ENCODE peak calls at places on chromosomes 16 and 17, in nine cellular contexts. One of them, this sample, is unnamed.

GRCh38 chr16:4800290-4801041 is 2.0 kb downstream of the ROGDI start:
- DNase-seq in esophagus muscularis mucosa: no peak
- DNase-seq in ovary: peak
- DNase-seq in heart left ventricle: peak
- DNase-seq in endothelial cell of umbilical vein: no peak
- DNase-seq in A549: no peak
- DNase-seq in spleen: peak
- DNase-seq in thyroid gland: peak
- DNase-seq in adrenal gland: peak
- DNase-seq in this sample: no peak

GRCh38 chr17:59545942-59546341 is 19.5 kb upstream of the DHX40 start:
- DNase-seq in esophagus muscularis mucosa: no peak
- DNase-seq in ovary: no peak
- DNase-seq in heart left ventricle: no peak
- DNase-seq in endothelial cell of umbilical vein: no peak
- DNase-seq in A549: no peak
- DNase-seq in spleen: no peak
- DNase-seq in thyroid gland: no peak
- DNase-seq in adrenal gland: no peak
- DNase-seq in this sample: no peak

GRCh38 chr16:85422374-85423185 is 190.5 kb upstream of the GSE1 start:
- DNase-seq in esophagus muscularis mucosa: no peak
- DNase-seq in ovary: peak
- DNase-seq in heart left ventricle: peak
- DNase-seq in endothelial cell of umbilical vein: no peak
- DNase-seq in A549: no peak
- DNase-seq in spleen: peak
- DNase-seq in thyroid gland: peak
- DNase-seq in adrenal gland: no peak
- DNase-seq in this sample: no peak

GRCh38 chr17:56870163-56870651 is 36.3 kb downstream of the DGKE start:
- DNase-seq in esophagus muscularis mucosa: no peak
- DNase-seq in ovary: no peak
- DNase-seq in heart left ventricle: no peak
- DNase-seq in endothelial cell of umbilical vein: no peak
- DNase-seq in A549: no peak
- DNase-seq in spleen: no peak
- DNase-seq in thyroid gland: no peak
- DNase-seq in adrenal gland: no peak
- DNase-seq in this sample: no peak

GRCh38 chr17:42325026-42325425 is 36.7 kb downstream of the STAT5A start:
- DNase-seq in esophagus muscularis mucosa: no peak
- DNase-seq in ovary: no peak
- DNase-seq in heart left ventricle: peak
- DNase-seq in endothelial cell of umbilical vein: peak
- DNase-seq in A549: peak
- DNase-seq in spleen: no peak
- DNase-seq in thyroid gland: peak
- DNase-seq in adrenal gland: peak
- DNase-seq in this sample: peak

GRCh38 chr16:4327782-4328579 is 12.1 kb downstream of the GLIS2 start:
- DNase-seq in esophagus muscularis mucosa: peak
- DNase-seq in ovary: peak
- DNase-seq in heart left ventricle: peak
- DNase-seq in endothelial cell of umbilical vein: peak
- DNase-seq in A549: no peak
- DNase-seq in spleen: peak
- DNase-seq in thyroid gland: peak
- DNase-seq in adrenal gland: peak
- DNase-seq in this sample: peak

GRCh38 chr16:3029499-3030127 is 5.8 kb downstream of the THOC6 start:
- DNase-seq in esophagus muscularis mucosa: no peak
- DNase-seq in ovary: no peak
- DNase-seq in heart left ventricle: no peak
- DNase-seq in endothelial cell of umbilical vein: no peak
- DNase-seq in A549: no peak
- DNase-seq in spleen: peak
- DNase-seq in thyroid gland: no peak
- DNase-seq in adrenal gland: no peak
- DNase-seq in this sample: no peak

GRCh38 chr17:63702223-63702577 is 2.3 kb upstream of the LIMD2 start:
- DNase-seq in esophagus muscularis mucosa: no peak
- DNase-seq in ovary: no peak
- DNase-seq in heart left ventricle: no peak
- DNase-seq in endothelial cell of umbilical vein: no peak
- DNase-seq in A549: no peak
- DNase-seq in spleen: peak
- DNase-seq in thyroid gland: no peak
- DNase-seq in adrenal gland: no peak
- DNase-seq in this sample: no peak

GRCh38 chr17:77716289-77716929 is 242.1 kb upstream of the TNRC6C start:
- DNase-seq in esophagus muscularis mucosa: no peak
- DNase-seq in ovary: no peak
- DNase-seq in heart left ventricle: no peak
- DNase-seq in endothelial cell of umbilical vein: no peak
- DNase-seq in A549: no peak
- DNase-seq in spleen: no peak
- DNase-seq in thyroid gland: no peak
- DNase-seq in adrenal gland: no peak
- DNase-seq in this sample: no peak

GRCh38 chr17:12365805-12366204 is 299.9 kb upstream of the MYOCD start:
- DNase-seq in esophagus muscularis mucosa: peak
- DNase-seq in ovary: no peak
- DNase-seq in heart left ventricle: peak
- DNase-seq in endothelial cell of umbilical vein: no peak
- DNase-seq in A549: no peak
- DNase-seq in spleen: no peak
- DNase-seq in thyroid gland: no peak
- DNase-seq in adrenal gland: no peak
- DNase-seq in this sample: no peak

GRCh38 chr16:24713379-24713778 is 16.1 kb upstream of the TNRC6A start:
- DNase-seq in esophagus muscularis mucosa: no peak
- DNase-seq in ovary: no peak
- DNase-seq in heart left ventricle: no peak
- DNase-seq in endothelial cell of umbilical vein: no peak
- DNase-seq in A549: no peak
- DNase-seq in spleen: no peak
- DNase-seq in thyroid gland: no peak
- DNase-seq in adrenal gland: no peak
- DNase-seq in this sample: no peak

GRCh38 chr17:38510424-38511125 is 82.3 kb downstream of the ARHGAP23 start:
- DNase-seq in esophagus muscularis mucosa: no peak
- DNase-seq in ovary: peak
- DNase-seq in heart left ventricle: no peak
- DNase-seq in endothelial cell of umbilical vein: no peak
- DNase-seq in A549: no peak
- DNase-seq in spleen: no peak
- DNase-seq in thyroid gland: peak
- DNase-seq in adrenal gland: peak
- DNase-seq in this sample: no peak

GRCh38 chr17:8799001-8799850 is at the start of gene MFSD6L:
- DNase-seq in esophagus muscularis mucosa: no peak
- DNase-seq in ovary: no peak
- DNase-seq in heart left ventricle: no peak
- DNase-seq in endothelial cell of umbilical vein: no peak
- DNase-seq in A549: no peak
- DNase-seq in spleen: peak
- DNase-seq in thyroid gland: peak
- DNase-seq in adrenal gland: no peak
- DNase-seq in this sample: no peak

GRCh38 chr17:81285179-81285878 is 9.8 kb downstream of the SLC38A10 start:
- DNase-seq in esophagus muscularis mucosa: peak
- DNase-seq in ovary: peak
- DNase-seq in heart left ventricle: peak
- DNase-seq in endothelial cell of umbilical vein: peak
- DNase-seq in A549: no peak
- DNase-seq in spleen: peak
- DNase-seq in thyroid gland: peak
- DNase-seq in adrenal gland: peak
- DNase-seq in this sample: peak

GRCh38 chr17:5587431-5588032 is 3.2 kb upstream of the NLRP1 start:
- DNase-seq in esophagus muscularis mucosa: peak
- DNase-seq in ovary: no peak
- DNase-seq in heart left ventricle: no peak
- DNase-seq in endothelial cell of umbilical vein: peak
- DNase-seq in A549: peak
- DNase-seq in spleen: no peak
- DNase-seq in thyroid gland: peak
- DNase-seq in adrenal gland: peak
- DNase-seq in this sample: no peak

GRCh38 chr16:558298-559020 is 1.7 kb upstream of the PRR35 start:
- DNase-seq in esophagus muscularis mucosa: no peak
- DNase-seq in ovary: peak
- DNase-seq in heart left ventricle: no peak
- DNase-seq in endothelial cell of umbilical vein: no peak
- DNase-seq in A549: no peak
- DNase-seq in spleen: no peak
- DNase-seq in thyroid gland: peak
- DNase-seq in adrenal gland: no peak
- DNase-seq in this sample: no peak

GRCh38 chr16:50924759-50925545 is 183.1 kb downstream of the CYLD start:
- DNase-seq in esophagus muscularis mucosa: no peak
- DNase-seq in ovary: no peak
- DNase-seq in heart left ventricle: no peak
- DNase-seq in endothelial cell of umbilical vein: no peak
- DNase-seq in A549: no peak
- DNase-seq in spleen: no peak
- DNase-seq in thyroid gland: no peak
- DNase-seq in adrenal gland: no peak
- DNase-seq in this sample: no peak

GRCh38 chr17:71055128-71055527 is 885.8 kb downstream of the KCNJ2 start:
- DNase-seq in esophagus muscularis mucosa: no peak
- DNase-seq in ovary: no peak
- DNase-seq in heart left ventricle: no peak
- DNase-seq in endothelial cell of umbilical vein: no peak
- DNase-seq in A549: no peak
- DNase-seq in spleen: no peak
- DNase-seq in thyroid gland: no peak
- DNase-seq in adrenal gland: no peak
- DNase-seq in this sample: no peak

GRCh38 chr16:50464325-50465290 is 83.6 kb upstream of the NKD1 start:
- DNase-seq in esophagus muscularis mucosa: no peak
- DNase-seq in ovary: no peak
- DNase-seq in heart left ventricle: no peak
- DNase-seq in endothelial cell of umbilical vein: no peak
- DNase-seq in A549: no peak
- DNase-seq in spleen: no peak
- DNase-seq in thyroid gland: no peak
- DNase-seq in adrenal gland: no peak
- DNase-seq in this sample: no peak

GRCh38 chr17:66347661-66348604 is 45.5 kb downstream of the PRKCA start:
- DNase-seq in esophagus muscularis mucosa: no peak
- DNase-seq in ovary: no peak
- DNase-seq in heart left ventricle: no peak
- DNase-seq in endothelial cell of umbilical vein: no peak
- DNase-seq in A549: no peak
- DNase-seq in spleen: no peak
- DNase-seq in thyroid gland: peak
- DNase-seq in adrenal gland: peak
- DNase-seq in this sample: no peak

GRCh38 chr16:68605746-68606145 is 39.4 kb upstream of the CDH3 start:
- DNase-seq in esophagus muscularis mucosa: no peak
- DNase-seq in ovary: no peak
- DNase-seq in heart left ventricle: no peak
- DNase-seq in endothelial cell of umbilical vein: no peak
- DNase-seq in A549: no peak
- DNase-seq in spleen: no peak
- DNase-seq in thyroid gland: no peak
- DNase-seq in adrenal gland: no peak
- DNase-seq in this sample: no peak

GRCh38 chr16:19119564-19119963 is 5.8 kb downstream of the ITPRIPL2 start:
- DNase-seq in esophagus muscularis mucosa: no peak
- DNase-seq in ovary: no peak
- DNase-seq in heart left ventricle: no peak
- DNase-seq in endothelial cell of umbilical vein: peak
- DNase-seq in A549: no peak
- DNase-seq in spleen: no peak
- DNase-seq in thyroid gland: no peak
- DNase-seq in adrenal gland: no peak
- DNase-seq in this sample: no peak

GRCh38 chr17:44979426-44980273 is 11.5 kb upstream of the C1QL1 start:
- DNase-seq in esophagus muscularis mucosa: no peak
- DNase-seq in ovary: peak
- DNase-seq in heart left ventricle: peak
- DNase-seq in endothelial cell of umbilical vein: no peak
- DNase-seq in A549: no peak
- DNase-seq in spleen: no peak
- DNase-seq in thyroid gland: no peak
- DNase-seq in adrenal gland: no peak
- DNase-seq in this sample: no peak

GRCh38 chr16:11915644-11916523 is at the start of gene GSPT1:
- DNase-seq in esophagus muscularis mucosa: peak
- DNase-seq in ovary: peak
- DNase-seq in heart left ventricle: peak
- DNase-seq in endothelial cell of umbilical vein: peak
- DNase-seq in A549: peak
- DNase-seq in spleen: peak
- DNase-seq in thyroid gland: peak
- DNase-seq in adrenal gland: peak
- DNase-seq in this sample: peak
- TF ChIP-seq POLR2A in esophagus muscularis mucosa: peak
- TF ChIP-seq POLR2A in ovary: peak
- TF ChIP-seq POLR2A in heart left ventricle: peak
- TF ChIP-seq POLR2A in endothelial cell of umbilical vein: peak
- TF ChIP-seq POLR2A in A549: peak
- TF ChIP-seq POLR2A in spleen: no peak
- TF ChIP-seq POLR2A in thyroid gland: peak
- TF ChIP-seq POLR2A in adrenal gland: peak
- TF ChIP-seq POLR2A in this sample: peak

GRCh38 chr17:17512866-17513265 is 16.7 kb upstream of the RASD1 start:
- DNase-seq in esophagus muscularis mucosa: no peak
- DNase-seq in ovary: peak
- DNase-seq in heart left ventricle: peak
- DNase-seq in endothelial cell of umbilical vein: no peak
- DNase-seq in A549: no peak
- DNase-seq in spleen: no peak
- DNase-seq in thyroid gland: no peak
- DNase-seq in adrenal gland: no peak
- DNase-seq in this sample: no peak
- H3K27ac ChIP-seq in esophagus muscularis mucosa: no peak
- H3K27ac ChIP-seq in ovary: no peak
- H3K27ac ChIP-seq in heart left ventricle: no peak
- H3K27ac ChIP-seq in endothelial cell of umbilical vein: no peak
- H3K27ac ChIP-seq in A549: peak
- H3K27ac ChIP-seq in spleen: no peak
- H3K27ac ChIP-seq in thyroid gland: no peak
- H3K27ac ChIP-seq in adrenal gland: no peak
- H3K27ac ChIP-seq in this sample: no peak

GRCh38 chr17:1040216-1040600 is 43.3 kb downstream of the TIMM22 start:
- DNase-seq in esophagus muscularis mucosa: no peak
- DNase-seq in ovary: no peak
- DNase-seq in heart left ventricle: peak
- DNase-seq in endothelial cell of umbilical vein: no peak
- DNase-seq in A549: no peak
- DNase-seq in spleen: no peak
- DNase-seq in thyroid gland: no peak
- DNase-seq in adrenal gland: peak
- DNase-seq in this sample: no peak
- H3K4me3 ChIP-seq in esophagus muscularis mucosa: peak
- H3K4me3 ChIP-seq in ovary: no peak
- H3K4me3 ChIP-seq in heart left ventricle: peak
- H3K4me3 ChIP-seq in endothelial cell of umbilical vein: no peak
- H3K4me3 ChIP-seq in A549: no peak
- H3K4me3 ChIP-seq in spleen: no peak
- H3K4me3 ChIP-seq in thyroid gland: no peak
- H3K4me3 ChIP-seq in adrenal gland: no peak
- H3K4me3 ChIP-seq in this sample: peak

GRCh38 chr17:75758131-75758905 is 6.7 kb downstream of the GALK1 start:
- DNase-seq in esophagus muscularis mucosa: no peak
- DNase-seq in ovary: no peak
- DNase-seq in heart left ventricle: no peak
- DNase-seq in endothelial cell of umbilical vein: no peak
- DNase-seq in A549: no peak
- DNase-seq in spleen: no peak
- DNase-seq in thyroid gland: no peak
- DNase-seq in adrenal gland: no peak
- DNase-seq in this sample: no peak
- TF ChIP-seq POLR2A in esophagus muscularis mucosa: no peak
- TF ChIP-seq POLR2A in ovary: no peak
- TF ChIP-seq POLR2A in heart left ventricle: no peak
- TF ChIP-seq POLR2A in endothelial cell of umbilical vein: no peak
- TF ChIP-seq POLR2A in A549: no peak
- TF ChIP-seq POLR2A in spleen: no peak
- TF ChIP-seq POLR2A in thyroid gland: no peak
- TF ChIP-seq POLR2A in adrenal gland: no peak
- TF ChIP-seq POLR2A in this sample: no peak

This sample was measured in gastrocnemius medialis.